ENCODE peak calls at places on chromosomes 4 and X, in four cellular contexts. U, L, T and V are unnamed samples.

GRCh38 chrX:74232859-74233258 is 71.1 kb upstream of the ZCCHC13 start:
- DNase-seq in T (peak), L (no peak), U (peak), V (peak)

GRCh38 chr4:36290641-36291040 is 9.2 kb downstream of the DTHD1 start:
- DNase-seq in T (no peak), L (no peak), U (no peak), V (no peak)

GRCh38 chrX:51496501-51497291 is at the start of gene NUDT11:
- DNase-seq in T (peak), U (peak), L (peak), V (peak)

GRCh38 chrX:109199726-109200125 is 282.2 kb downstream of the GUCY2F start:
- DNase-seq in L (no peak), T (peak), U (no peak), V (no peak)

GRCh38 chrX:40473460-40474204 is 107.1 kb upstream of the ATP6AP2 start:
- DNase-seq in T (no peak), U (no peak), L (no peak), V (no peak)

GRCh38 chrX:46485897-46486296 is 59.3 kb downstream of the ZNF674 start:
- DNase-seq in L (no peak), T (no peak), U (no peak), V (no peak)

GRCh38 chrX:117510453-117510852 is 606.2 kb downstream of the KLHL13 start:
- DNase-seq in T (no peak), L (no peak), U (no peak), V (no peak)

GRCh38 chr4:126264839-126265238 is 950.1 kb downstream of the FAT4 start:
- DNase-seq in U (no peak), T (peak), L (no peak), V (no peak)

GRCh38 chr4:107896651-107897050 is 34.7 kb upstream of the CYP2U1 start:
- DNase-seq in T (no peak), U (no peak), L (peak), V (no peak)

GRCh38 chrX:45505214-45505613 is 304.5 kb upstream of the DIPK2B start:
- DNase-seq in U (no peak), L (no peak), T (peak), V (no peak)